ENCODE peak calls at places on chromosomes 7 and 10, in four cellular contexts. B, S, E and M are unnamed samples.

GRCh38 chr10:124594240-124594639 is 132.6 kb downstream of the LHPP start:
- DNase-seq in B (no peak), S (no peak), E (no peak), M (no peak)

GRCh38 chr7:92461027-92462003 is 14.0 kb downstream of the GATAD1 start:
- DNase-seq in B (peak), S (peak), E (peak), M (no peak)

GRCh38 chr10:31075434-31075833 is 43.8 kb upstream of the ZNF438 start:
- DNase-seq in B (no peak), S (no peak), E (no peak), M (no peak)

GRCh38 chr10:15563161-15563715 is 156.5 kb downstream of the ITGA8 start:
- DNase-seq in B (no peak), S (no peak), E (no peak), M (no peak)

GRCh38 chr7:151247016-151247580 is 1.4 kb downstream of the SMARCD3 start:
- DNase-seq in B (no peak), S (peak), E (no peak), M (no peak)

GRCh38 chr10:27446091-27446918 is 57.8 kb upstream of the RAB18 start:
- DNase-seq in B (no peak), S (peak), E (peak), M (no peak)

GRCh38 chr7:140778568-140778967 is 82.1 kb downstream of the NDUFB2 start:
- DNase-seq in B (no peak), S (no peak), E (no peak), M (no peak)

GRCh38 chr10:2263556-2263955 is 526.2 kb upstream of the ADARB2 start:
- DNase-seq in B (no peak), S (no peak), E (no peak), M (no peak)

GRCh38 chr10:7887417-7887816 is 69.1 kb downstream of the TAF3 start:
- DNase-seq in B (no peak), S (no peak), E (peak), M (no peak)

GRCh38 chr7:82291931-82292330 is 151.6 kb downstream of the CACNA2D1 start:
- DNase-seq in B (no peak), S (no peak), E (no peak), M (no peak)

GRCh38 chr10:86900955-86901354 is 56.5 kb downstream of the MMRN2 start:
- DNase-seq in B (no peak), S (no peak), E (no peak), M (no peak)

GRCh38 chr10:98885380-98885779 is 350.3 kb downstream of the HPSE2 start:
- DNase-seq in B (no peak), S (no peak), E (peak), M (no peak)

GRCh38 chr7:128398016-128398840 is 11.6 kb downstream of the IMPDH1 start:
- DNase-seq in B (peak), S (peak), E (peak), M (no peak)

GRCh38 chr7:100080895-100081534 is 508 bp downstream of the ZNF3 start:
- DNase-seq in B (no peak), S (peak), E (peak), M (no peak)

GRCh38 chr7:98902523-98902922 is 24.2 kb downstream of the TRRAP start:
- DNase-seq in B (no peak), S (no peak), E (no peak), M (no peak)

GRCh38 chr7:51366930-51367613 is 50.5 kb upstream of the COBL start:
- DNase-seq in B (peak), S (peak), E (peak), M (no peak)

GRCh38 chr7:43915907-43916306 is 9.5 kb upstream of the URGCP start:
- DNase-seq in B (no peak), S (no peak), E (no peak), M (no peak)

GRCh38 chr7:55351263-55351662 is 13.9 kb upstream of the LANCL2 start:
- DNase-seq in B (no peak), S (no peak), E (no peak), M (no peak)

GRCh38 chr7:142549007-142549406 is 200.3 kb upstream of the PRSS1 start:
- DNase-seq in B (no peak), S (no peak), E (no peak), M (no peak)

GRCh38 chr7:44220732-44221131 is 20.0 kb downstream of the YKT6 start:
- DNase-seq in B (peak), S (peak), E (no peak), M (no peak)

GRCh38 chr7:26438078-26438477 is 146.4 kb downstream of the SNX10 start:
- DNase-seq in B (no peak), S (no peak), E (no peak), M (no peak)

GRCh38 chr10:133045556-133046483 is 41.9 kb upstream of the ADGRA1 start:
- DNase-seq in B (no peak), S (no peak), E (no peak), M (no peak)

GRCh38 chr10:26386800-26387199 is 51.3 kb upstream of the APBB1IP start:
- DNase-seq in B (no peak), S (no peak), E (no peak), M (no peak)

GRCh38 chr10:43389867-43390266 is 18.4 kb downstream of the FXYD4 start:
- DNase-seq in B (no peak), S (no peak), E (peak), M (no peak)

GRCh38 chr7:120405652-120406051 is 132.7 kb downstream of the KCND2 start:
- DNase-seq in B (no peak), S (no peak), E (no peak), M (no peak)

GRCh38 chr7:26101471-26102151 is 50.4 kb upstream of the NFE2L3 start:
- DNase-seq in B (peak), S (no peak), E (no peak), M (no peak)

GRCh38 chr10:69748621-69749020 is 53.1 kb upstream of the COL13A1 start:
- DNase-seq in B (no peak), S (no peak), E (no peak), M (no peak)
- TF ChIP-seq USF1 in B (no peak), S (no peak), E (no peak), M (no peak)

GRCh38 chr7:12431886-12432285 is 28.2 kb upstream of the VWDE start:
- DNase-seq in B (peak), S (no peak), E (no peak), M (no peak)
- TF ChIP-seq USF1 in B (no peak), S (no peak), E (no peak), M (no peak)

DNA sequence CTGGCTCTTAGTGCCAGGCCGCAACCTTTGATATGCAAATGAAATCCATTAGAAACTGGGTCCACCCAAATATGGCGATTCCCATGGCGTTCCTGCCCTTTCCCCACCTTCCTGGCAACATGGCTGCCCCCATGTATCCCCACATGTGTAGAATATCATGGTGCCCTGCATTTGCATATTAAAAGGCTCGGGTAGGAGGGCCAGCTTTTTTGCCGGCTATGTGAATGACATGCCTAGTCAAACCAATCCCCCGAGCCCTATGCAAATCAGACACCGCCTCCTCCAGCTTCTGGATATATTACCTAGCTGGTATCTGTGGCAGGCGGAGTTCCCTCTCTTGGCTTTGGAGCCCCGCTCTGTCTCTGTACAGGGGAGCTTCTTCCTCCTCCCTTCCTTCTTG is 18.3 kb downstream of the MMS19 start:
- DNase-seq in B (peak), S (no peak), E (no peak), M (no peak)
- TF ChIP-seq USF1 in B (no peak), S (no peak), E (no peak), M (no peak)

GRCh38 chr10:102404361-102405107 is 9.0 kb downstream of the NFKB2 start:
- DNase-seq in B (no peak), S (no peak), E (no peak), M (no peak)
- TF ChIP-seq USF1 in B (no peak), S (no peak), E (no peak), M (no peak)

GRCh38 chr10:5512881-5513698 is 11.7 kb upstream of the CALML3 start:
- DNase-seq in B (no peak), S (no peak), E (no peak), M (no peak)
- TF ChIP-seq USF1 in B (no peak), S (no peak), E (no peak), M (no peak)

GRCh38 chr10:88800152-88801125 is 2.1 kb upstream of the LIPM start:
- DNase-seq in B (no peak), S (no peak), E (no peak), M (no peak)
- TF ChIP-seq USF1 in B (no peak), S (no peak), E (no peak), M (no peak)

GRCh38 chr10:116716381-116716780 is 26.0 kb downstream of the HSPA12A start:
- DNase-seq in B (no peak), S (no peak), E (no peak), M (no peak)
- TF ChIP-seq USF1 in B (no peak), S (no peak), E (no peak), M (no peak)